ENCODE peak calls at places on chromosome X, in seven cellular contexts. F is naive thymus-derived CD8-positive, alpha-beta T cell; O is D341Med; E is NCI-H82; B is stimulated activated CD8-positive, alpha-beta memory T cell treated with anti-CD3 and anti-CD28 coated beads, Interleukin-7, amount 100 ng/mL, for 4 hours; K is RPMI7951; D is NCI-H2171 treated with DMSO at 0.1 percent for 48 hours. P is an unnamed sample.
A peak's percentile ranks its signal among the peaks of the same experiment; 100 is the strongest.

GRCh38 chrX:118693843-118694242 is 33.6 kb upstream of the IL13RA1 start:
- DNase-seq in F (no peak), O (no peak), E (no peak), B (no peak), K (no peak), D (no peak), P (no peak)

GRCh38 chrX:2766921-2767320 is 15.1 kb downstream of the XG start:
- DNase-seq in F (no peak), O (no peak), E (no peak), B (no peak), K (no peak), D (no peak), P (no peak)

GRCh38 chrX:73944582-73944947 is 359.4 kb upstream of the ZCCHC13 start:
- DNase-seq in F (no peak), O (no peak), E (peak; percentile 41), B (no peak), K (peak; percentile 14), D (no peak), P (no peak)

GRCh38 chrX:19303216-19303880 is 40.4 kb upstream of the PDHA1 start:
- DNase-seq in F (no peak), O (no peak), E (no peak), B (no peak), K (peak; percentile 42), D (no peak), P (no peak)

GRCh38 chrX:12974217-12974796 is 603 bp upstream of the TMSB4X start:
- DNase-seq in F (peak; percentile 40), O (peak; percentile 24), E (peak; percentile 48), B (no peak), K (no peak), D (no peak), P (no peak)

GRCh38 chrX:98380106-98380505 is 1496.4 kb downstream of the RPA4 start:
- DNase-seq in F (no peak), O (no peak), E (no peak), B (no peak), K (peak; percentile 62), D (no peak), P (no peak)

GRCh38 chrX:79604364-79604763 is 237.2 kb upstream of the ITM2A start:
- DNase-seq in F (no peak), O (no peak), E (no peak), B (no peak), K (no peak), D (no peak), P (no peak)

GRCh38 chrX:153564047-153564606 is 34.8 kb downstream of the CCNQ start:
- DNase-seq in F (no peak), O (no peak), E (peak; percentile 30), B (no peak), K (no peak), D (no peak), P (no peak)

GRCh38 chrX:133983974-133984578 is 1.3 kb downstream of the GPC3 start:
- DNase-seq in F (no peak), O (no peak), E (no peak), B (no peak), K (no peak), D (no peak), P (no peak)

GRCh38 chrX:151505796-151506195 is 57.7 kb upstream of the PASD1 start:
- DNase-seq in F (no peak), O (peak; percentile 52), E (peak; percentile 84), B (no peak), K (peak; percentile 1), D (peak; percentile 22), P (no peak)

GRCh38 chrX:95218964-95219363 is 1465.7 kb upstream of the DIAPH2 start:
- DNase-seq in F (no peak), O (no peak), E (no peak), B (no peak), K (no peak), D (no peak), P (no peak)

GRCh38 chrX:9466115-9466495 is 1.2 kb downstream of the TBL1X start:
- DNase-seq in F (peak; percentile 26), O (peak; percentile 41), E (peak; percentile 45), B (no peak), K (peak; percentile 49), D (no peak), P (peak; percentile 29)

P was measured in GM06990.